ENCODE peak calls at places on chromosomes 7 and 10, in eight cellular contexts. G is astrocyte of the spinal cord, T is tibial nerve, C is fibroblast of lung, Z is GM23338, E is fibroblast of the aortic adventitia, Q is AG04450, S is lung. P is an unnamed sample.

GRCh38 chr7:83925860-83926259 is 268.7 kb downstream of the SEMA3A start:
- DNase-seq in G (no peak), T (no peak), C (no peak), Z (no peak), E (peak), Q (no peak), S (no peak), P (peak)

GRCh38 chr7:76352193-76352592 is 6.6 kb downstream of the YWHAG start:
- DNase-seq in G (no peak), T (no peak), C (no peak), Z (no peak), E (no peak), Q (no peak), S (no peak), P (no peak)

GRCh38 chr10:89535185-89536012 is at the start of gene SLC16A12:
- DNase-seq in G (peak), T (no peak), C (peak), Z (peak), E (no peak), Q (no peak), S (no peak), P (no peak)

GRCh38 chr7:4416436-4417092 is 265.5 kb upstream of the FOXK1 start:
- DNase-seq in G (no peak), T (no peak), C (peak), Z (no peak), E (peak), Q (no peak), S (no peak), P (no peak)

GRCh38 chr7:115676080-115676479 is 354.5 kb downstream of the TFEC start:
- DNase-seq in G (peak), T (no peak), C (peak), Z (peak), E (peak), Q (peak), S (no peak), P (peak)

GRCh38 chr7:71385362-71385761 is 253.4 kb downstream of the GALNT17 start:
- DNase-seq in G (no peak), T (no peak), C (no peak), Z (peak), E (no peak), Q (no peak), S (no peak), P (no peak)

GRCh38 chr7:141039366-141039765 is 24.6 kb upstream of the MRPS33 start:
- DNase-seq in G (no peak), T (no peak), C (peak), Z (no peak), E (peak), Q (no peak), S (no peak), P (no peak)

GRCh38 chr10:98959486-98959885 is 276.2 kb downstream of the HPSE2 start:
- DNase-seq in G (no peak), T (no peak), C (no peak), Z (no peak), E (no peak), Q (no peak), S (no peak), P (no peak)

GRCh38 chr10:86259901-86260562 is 106.6 kb downstream of the GRID1 start:
- DNase-seq in G (no peak), T (no peak), C (no peak), Z (no peak), E (no peak), Q (no peak), S (no peak), P (no peak)

GRCh38 chr10:48358162-48358561 is 51.7 kb downstream of the MAPK8 start:
- DNase-seq in G (no peak), T (no peak), C (no peak), Z (no peak), E (no peak), Q (no peak), S (no peak), P (no peak)

GRCh38 chr7:16264036-16264435 is 157.3 kb downstream of the CRPPA start:
- DNase-seq in G (no peak), T (no peak), C (no peak), Z (no peak), E (no peak), Q (no peak), S (no peak), P (no peak)

GRCh38 chr10:48572414-48572813 is 32.5 kb downstream of the ARHGAP22 start:
- DNase-seq in G (no peak), T (no peak), C (peak), Z (no peak), E (peak), Q (peak), S (no peak), P (peak)

GRCh38 chr7:116692599-116693308 is 20.8 kb downstream of the MET start:
- DNase-seq in G (peak), T (no peak), C (peak), Z (no peak), E (no peak), Q (no peak), S (no peak), P (peak)

GRCh38 chr7:127632276-127632910 is 14.5 kb upstream of the PAX4 start:
- DNase-seq in G (peak), T (no peak), C (peak), Z (no peak), E (peak), Q (peak), S (no peak), P (no peak)

GRCh38 chr7:27812706-27813105 is 72.7 kb downstream of the TAX1BP1 start:
- DNase-seq in G (no peak), T (no peak), C (no peak), Z (no peak), E (no peak), Q (no peak), S (no peak), P (no peak)

GRCh38 chr7:137325927-137326326 is 17.6 kb downstream of the PTN start:
- DNase-seq in G (no peak), T (no peak), C (no peak), Z (no peak), E (no peak), Q (no peak), S (no peak), P (no peak)

GRCh38 chr7:100888988-100889760 is at the start of gene UFSP1:
- DNase-seq in G (no peak), T (no peak), C (no peak), Z (no peak), E (no peak), Q (no peak), S (no peak), P (no peak)

GRCh38 chr10:81848514-81848913 is 26.5 kb upstream of the NRG3 start:
- DNase-seq in G (no peak), T (no peak), C (no peak), Z (peak), E (no peak), Q (no peak), S (no peak), P (no peak)

GRCh38 chr7:37901236-37901827 is 15.3 kb downstream of the SFRP4 start:
- DNase-seq in G (peak), T (no peak), C (peak), Z (peak), E (peak), Q (no peak), S (no peak), P (peak)

GRCh38 chr7:142586611-142587010 is 162.7 kb upstream of the PRSS1 start:
- DNase-seq in G (no peak), T (no peak), C (no peak), Z (no peak), E (no peak), Q (no peak), S (no peak), P (no peak)

GRCh38 chr10:92822060-92822634 is 26.2 kb upstream of the EXOC6 start:
- DNase-seq in G (peak), T (no peak), C (peak), Z (no peak), E (peak), Q (peak), S (no peak), P (peak)

GRCh38 chr10:46523881-46524470 is 32.5 kb downstream of the GPRIN2 start:
- DNase-seq in G (peak), T (peak), C (peak), Z (no peak), E (peak), Q (peak), S (no peak), P (peak)

GRCh38 chr7:6162331-6162620 is 110.1 kb downstream of the CYTH3 start:
- DNase-seq in G (no peak), T (no peak), C (no peak), Z (no peak), E (no peak), Q (no peak), S (no peak), P (no peak)

GRCh38 chr10:109893371-109893770 is 29.9 kb downstream of the XPNPEP1 start:
- DNase-seq in G (no peak), T (no peak), C (no peak), Z (no peak), E (no peak), Q (no peak), S (no peak), P (no peak)

GRCh38 chr10:85976267-85976793 is 390.3 kb downstream of the GRID1 start:
- DNase-seq in G (no peak), T (no peak), C (no peak), Z (peak), E (no peak), Q (no peak), S (no peak), P (no peak)

GRCh38 chr7:112584290-112584689 is 103.5 kb downstream of the LSMEM1 start:
- DNase-seq in G (no peak), T (no peak), C (no peak), Z (no peak), E (no peak), Q (no peak), S (no peak), P (peak)

GRCh38 chr10:51657481-51657880 is 41.9 kb downstream of the CSTF2T start:
- DNase-seq in G (no peak), T (no peak), C (no peak), Z (no peak), E (no peak), Q (no peak), S (no peak), P (no peak)

GRCh38 chr7:29783671-29784070 is 22.6 kb upstream of the WIPF3 start:
- DNase-seq in G (no peak), T (no peak), C (no peak), Z (no peak), E (no peak), Q (no peak), S (no peak), P (no peak)

GRCh38 chr10:78316451-78316931 is 282.8 kb downstream of the RPS24 start:
- DNase-seq in G (no peak), T (no peak), C (peak), Z (no peak), E (peak), Q (no peak), S (peak), P (no peak)

GRCh38 chr7:44208085-44208484 is 7.3 kb downstream of the YKT6 start:
- DNase-seq in G (no peak), T (no peak), C (no peak), Z (no peak), E (no peak), Q (no peak), S (no peak), P (no peak)

GRCh38 chr7:155214328-155214986 is 83.2 kb upstream of the INSIG1 start:
- DNase-seq in G (no peak), T (no peak), C (no peak), Z (no peak), E (peak), Q (no peak), S (no peak), P (peak)

GRCh38 chr10:77328272-77328816 is 309.3 kb downstream of the KCNMA1 start:
- DNase-seq in G (no peak), T (no peak), C (peak), Z (peak), E (peak), Q (no peak), S (no peak), P (peak)

GRCh38 chr10:120945801-120946302 is 94.7 kb downstream of the WDR11 start:
- DNase-seq in G (no peak), T (no peak), C (peak), Z (no peak), E (peak), Q (no peak), S (no peak), P (peak)

GRCh38 chr10:103633846-103634245 is 140.3 kb downstream of the NEURL1 start:
- DNase-seq in G (no peak), T (no peak), C (no peak), Z (no peak), E (no peak), Q (no peak), S (no peak), P (no peak)

GRCh38 chr10:123556736-123557135 is 109.4 kb upstream of the GPR26 start:
- DNase-seq in G (no peak), T (no peak), C (no peak), Z (no peak), E (no peak), Q (no peak), S (peak), P (no peak)

GRCh38 chr10:117542706-117543244 is at the start of gene EMX2:
- DNase-seq in G (no peak), T (no peak), C (no peak), Z (peak), E (no peak), Q (no peak), S (no peak), P (no peak)

GRCh38 chr7:92847305-92847704 is 10.9 kb upstream of the CDK6 start:
- DNase-seq in G (no peak), T (no peak), C (no peak), Z (no peak), E (no peak), Q (no peak), S (no peak), P (no peak)

GRCh38 chr10:110556993-110557601 is 10.4 kb upstream of the SMC3 start:
- DNase-seq in G (peak), T (no peak), C (peak), Z (peak), E (peak), Q (no peak), S (no peak), P (peak)

DNA sequence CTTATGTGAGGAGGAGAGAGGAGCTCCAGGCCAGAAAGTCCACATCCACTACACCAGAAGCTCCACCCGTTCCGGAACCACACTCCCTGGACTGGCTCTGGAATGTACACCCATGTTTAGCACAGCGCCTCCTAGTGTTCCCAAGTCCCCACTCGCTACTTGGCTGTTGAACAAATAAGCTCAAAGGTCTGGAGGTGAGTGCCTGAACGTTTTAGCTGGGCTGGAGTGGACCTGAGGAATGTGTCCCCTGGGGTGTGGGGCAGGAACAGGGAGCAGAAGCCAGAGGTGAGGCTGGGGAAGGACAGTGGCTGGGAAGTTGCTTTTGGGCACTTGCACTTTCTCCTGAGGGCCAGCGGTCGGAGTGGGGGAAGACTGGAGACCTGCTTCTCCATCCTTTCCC is 164.1 kb upstream of the CDCA7L start:
- DNase-seq in G (no peak), T (no peak), C (peak), Z (peak), E (peak), Q (no peak), S (peak), P (peak)
- TF ChIP-seq CTCF in G (peak), T (no peak), C (peak), Z (peak), E (peak), Q (peak), S (no peak), P (peak)

DNA sequence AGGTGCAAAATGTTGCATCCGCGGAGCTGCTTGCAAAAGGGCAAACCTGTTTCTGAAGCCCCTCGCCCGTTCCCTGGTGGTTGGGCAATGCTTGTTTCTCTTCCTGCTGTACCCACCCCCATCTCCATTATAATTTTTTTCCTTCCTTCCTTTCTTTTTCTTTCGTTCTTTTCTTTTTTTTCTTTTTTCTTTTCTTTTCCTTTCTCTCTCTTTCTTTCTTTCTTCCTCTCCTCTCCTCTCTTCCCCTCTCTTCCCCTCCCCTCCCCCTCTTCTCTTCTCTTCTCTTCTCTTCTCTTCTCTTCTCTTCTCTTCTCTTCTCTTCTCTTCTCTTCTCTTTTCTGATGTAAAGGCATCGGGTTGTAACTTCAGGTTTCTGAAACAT is 278.2 kb downstream of the GATA3 start:
- DNase-seq in G (no peak), T (no peak), C (no peak), Z (no peak), E (no peak), Q (no peak), S (no peak), P (no peak)
- H3K4me3 ChIP-seq in G (peak), T (peak), C (no peak), Z (peak), E (peak), Q (no peak), S (no peak), P (no peak)

DNA sequence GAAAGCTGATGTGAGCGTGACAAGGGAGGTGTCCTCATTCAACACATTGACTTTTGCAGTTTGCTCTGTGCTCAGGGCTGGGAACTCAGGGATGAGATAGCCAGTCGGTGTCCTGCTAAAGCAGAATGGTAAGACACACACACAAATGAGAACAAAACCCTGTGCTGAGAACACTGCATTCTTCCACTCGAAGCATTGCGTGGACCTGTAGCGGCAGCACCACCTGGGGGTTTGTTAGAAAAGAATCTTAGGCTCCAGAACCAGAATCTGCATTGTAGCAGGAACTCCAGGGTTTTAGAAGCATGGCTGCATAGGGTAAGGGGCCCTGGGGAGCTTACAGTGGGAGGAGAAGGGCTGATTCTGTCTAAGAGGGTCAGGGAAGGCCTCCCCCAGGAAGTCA is 21.5 kb upstream of the OGDHL start:
- DNase-seq in G (no peak), T (no peak), C (no peak), Z (peak), E (no peak), Q (no peak), S (no peak), P (no peak)
- TF ChIP-seq CTCF in G (no peak), T (no peak), C (no peak), Z (peak), E (no peak), Q (no peak), S (no peak), P (no peak)

GRCh38 chr10:101095550-101096213 is 33.9 kb downstream of the KAZALD1 start:
- DNase-seq in G (peak), T (peak), C (peak), Z (peak), E (peak), Q (peak), S (peak), P (peak)
- H3K4me3 ChIP-seq in G (no peak), T (no peak), C (no peak), Z (no peak), E (no peak), Q (no peak), S (no peak), P (no peak)